ENCODE peak calls at places on chromosomes 5 and 9, in six cellular contexts. J is NCI-H187 treated with DMSO at 0.1 percent for 48 hours; X is EL; S is dorsolateral prefrontal cortex; M is HCT116; U is stimulated activated naive CD4-positive, alpha-beta T cell. H is an unnamed sample.

GRCh38 chr5:160274483-160274931 is 37.9 kb downstream of the CCNJL start:
- DNase-seq in M (no peak), X (no peak), S (no peak), J (no peak), U (no peak), H (no peak)

GRCh38 chr5:83726912-83727311 is 6.3 kb upstream of the HAPLN1 start:
- DNase-seq in X (peak; percentile 22), S (no peak), U (no peak), M (no peak), J (no peak), H (no peak)

GRCh38 chr5:61304611-61305369 is 27.3 kb upstream of the ZSWIM6 start:
- DNase-seq in X (peak; percentile 87), M (peak; percentile 55), J (no peak), U (no peak), S (no peak), H (no peak)

GRCh38 chr9:85064811-85065371 is 395.4 kb downstream of the NTRK2 start:
- DNase-seq in M (no peak), S (no peak), U (no peak), J (no peak), X (no peak), H (no peak)

GRCh38 chr5:134526483-134527155 is 1.1 kb downstream of the JADE2 start:
- DNase-seq in X (peak; percentile 36), J (no peak), M (peak; percentile 84), S (peak; percentile 75), U (peak; percentile 60), H (peak; percentile 63)

GRCh38 chr5:52134013-52134650 is 653.6 kb upstream of the ITGA1 start:
- DNase-seq in J (peak; percentile 99), U (no peak), S (no peak), X (no peak), M (no peak), H (no peak)

GRCh38 chr5:77861576-77861975 is 85.4 kb upstream of the TBCA start:
- DNase-seq in S (no peak), U (no peak), X (no peak), J (no peak), M (no peak), H (no peak)

GRCh38 chr9:134403682-134404301 is 77.5 kb downstream of the RXRA start:
- DNase-seq in M (no peak), J (no peak), S (peak; percentile 76), X (peak; percentile 54), U (no peak), H (peak; percentile 48)

GRCh38 chr5:178240772-178241171 is 8.2 kb upstream of the PHYKPL start:
- DNase-seq in J (no peak), S (no peak), X (no peak), M (no peak), U (no peak), H (peak; percentile 55)

GRCh38 chr9:92066131-92066530 is 49.1 kb downstream of the SPTLC1 start:
- DNase-seq in S (no peak), U (no peak), M (no peak), J (no peak), X (no peak), H (no peak)